ENCODE peak calls at places on chromosomes 1 and 21, in six cellular contexts. A, N, H, Q, C and L are unnamed samples.

GRCh38 chr1:30694248-30695175 is 28.9 kb downstream of the MATN1 start:
- DNase-seq in A (no peak), N (no peak), H (peak), Q (no peak), C (no peak), L (no peak)

GRCh38 chr1:15364740-15365139 is 44.9 kb upstream of the EFHD2 start:
- DNase-seq in A (no peak), N (peak), H (no peak), Q (no peak), C (no peak), L (no peak)

GRCh38 chr21:34613679-34614442 is 1.1 kb downstream of the RCAN1 start:
- DNase-seq in A (no peak), N (peak), H (no peak), Q (no peak), C (peak), L (peak)

GRCh38 chr1:193827516-193827915 is 641.1 kb upstream of the B3GALT2 start:
- DNase-seq in A (no peak), N (no peak), H (no peak), Q (no peak), C (no peak), L (no peak)

GRCh38 chr1:55049914-55050278 is 10.5 kb downstream of the PCSK9 start:
- DNase-seq in A (no peak), N (no peak), H (no peak), Q (no peak), C (peak), L (no peak)

GRCh38 chr1:184637664-184638063 is 117.0 kb downstream of the EDEM3 start:
- DNase-seq in A (no peak), N (no peak), H (no peak), Q (no peak), C (no peak), L (no peak)

GRCh38 chr1:220788146-220788545 is 1.4 kb downstream of the MTARC1 start:
- DNase-seq in A (no peak), N (no peak), H (peak), Q (no peak), C (no peak), L (no peak)

GRCh38 chr1:101257500-101258325 is 20.9 kb downstream of the S1PR1 start:
- DNase-seq in A (peak), N (no peak), H (no peak), Q (peak), C (peak), L (no peak)

GRCh38 chr1:225201447-225201846 is 226.4 kb downstream of the LBR start:
- DNase-seq in A (no peak), N (no peak), H (no peak), Q (no peak), C (no peak), L (no peak)
- TF ChIP-seq CTCF in A (no peak), N (no peak), H (no peak), Q (no peak), C (no peak), L (no peak)

GRCh38 chr1:176866011-176866410 is 298.5 kb downstream of the ASTN1 start:
- DNase-seq in A (no peak), N (no peak), H (no peak), Q (no peak), C (no peak), L (no peak)
- TF ChIP-seq CTCF in A (no peak), N (no peak), H (no peak), Q (no peak), C (no peak), L (no peak)

GRCh38 chr1:170669036-170669435 is 5.1 kb downstream of the PRRX1 start:
- DNase-seq in A (no peak), N (peak), H (no peak), Q (no peak), C (no peak), L (no peak)

GRCh38 chr1:170671629-170671963 is 7.7 kb downstream of the PRRX1 start:
- DNase-seq in A (no peak), N (no peak), H (no peak), Q (no peak), C (no peak), L (no peak)

GRCh38 chr1:170669586-170670332 is 5.8 kb downstream of the PRRX1 start:
- DNase-seq in A (no peak), N (no peak), H (no peak), Q (no peak), C (no peak), L (no peak)

GRCh38 chr1:170668301-170668789 is 4.4 kb downstream of the PRRX1 start:
- DNase-seq in A (no peak), N (peak), H (no peak), Q (no peak), C (no peak), L (no peak)

GRCh38 chr1:170670751-170671628 is 7.1 kb downstream of the PRRX1 start:
- DNase-seq in A (no peak), N (peak), H (no peak), Q (peak), C (peak), L (no peak)
- TF ChIP-seq CTCF in A (peak), N (peak), H (no peak), Q (peak), C (peak), L (peak)

GRCh38 chr21:27060190-27060589 is 93.3 kb upstream of the ADAMTS5 start:
- DNase-seq in A (no peak), N (no peak), H (no peak), Q (no peak), C (no peak), L (no peak)
- TF ChIP-seq CTCF in A (no peak), N (no peak), H (no peak), Q (no peak), C (no peak), L (no peak)

DNA sequence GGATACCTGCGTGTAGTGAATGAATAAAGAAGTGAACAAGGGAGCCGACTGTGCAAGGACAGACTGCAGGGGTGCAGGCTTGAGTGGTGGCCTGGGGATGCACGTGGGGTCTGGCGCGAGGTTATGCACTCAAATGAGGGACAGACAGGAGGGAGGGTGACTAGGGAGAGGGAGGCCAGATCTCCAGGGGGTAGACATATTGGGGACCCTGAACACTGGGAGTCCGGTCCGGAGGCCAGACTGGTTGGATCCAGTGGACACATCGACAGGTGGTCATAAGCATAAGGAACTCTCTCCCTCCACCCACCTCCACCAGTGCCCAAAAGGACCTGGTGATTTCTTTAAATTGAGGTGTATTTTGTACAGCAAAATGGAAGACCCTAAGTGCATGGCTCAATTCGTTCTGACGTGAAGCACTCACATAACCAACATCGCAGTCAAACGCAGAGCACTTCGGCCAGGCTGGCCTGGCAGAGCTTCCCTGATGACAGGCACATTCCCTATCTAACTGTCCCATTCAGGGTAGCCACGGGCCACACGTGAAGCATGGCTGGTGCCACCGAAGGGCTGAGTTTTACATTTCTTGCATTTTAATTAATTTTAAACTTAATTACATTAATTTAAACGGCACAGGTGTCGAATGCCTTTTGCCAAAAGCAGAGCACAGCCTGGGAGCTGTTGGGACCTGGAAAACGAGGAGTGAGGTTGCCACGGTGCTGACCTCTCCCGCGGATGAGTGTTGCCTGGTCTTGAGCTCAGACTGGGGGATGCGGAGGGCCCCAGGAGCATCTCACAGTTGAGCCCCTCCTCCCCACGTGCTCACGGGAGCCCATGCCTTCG is 14.1 kb downstream of the WNT3A start:
- DNase-seq in A (no peak), N (no peak), H (no peak), Q (peak), C (peak), L (no peak)
- TF ChIP-seq CTCF in A (no peak), N (no peak), H (no peak), Q (no peak), C (no peak), L (no peak)

DNA sequence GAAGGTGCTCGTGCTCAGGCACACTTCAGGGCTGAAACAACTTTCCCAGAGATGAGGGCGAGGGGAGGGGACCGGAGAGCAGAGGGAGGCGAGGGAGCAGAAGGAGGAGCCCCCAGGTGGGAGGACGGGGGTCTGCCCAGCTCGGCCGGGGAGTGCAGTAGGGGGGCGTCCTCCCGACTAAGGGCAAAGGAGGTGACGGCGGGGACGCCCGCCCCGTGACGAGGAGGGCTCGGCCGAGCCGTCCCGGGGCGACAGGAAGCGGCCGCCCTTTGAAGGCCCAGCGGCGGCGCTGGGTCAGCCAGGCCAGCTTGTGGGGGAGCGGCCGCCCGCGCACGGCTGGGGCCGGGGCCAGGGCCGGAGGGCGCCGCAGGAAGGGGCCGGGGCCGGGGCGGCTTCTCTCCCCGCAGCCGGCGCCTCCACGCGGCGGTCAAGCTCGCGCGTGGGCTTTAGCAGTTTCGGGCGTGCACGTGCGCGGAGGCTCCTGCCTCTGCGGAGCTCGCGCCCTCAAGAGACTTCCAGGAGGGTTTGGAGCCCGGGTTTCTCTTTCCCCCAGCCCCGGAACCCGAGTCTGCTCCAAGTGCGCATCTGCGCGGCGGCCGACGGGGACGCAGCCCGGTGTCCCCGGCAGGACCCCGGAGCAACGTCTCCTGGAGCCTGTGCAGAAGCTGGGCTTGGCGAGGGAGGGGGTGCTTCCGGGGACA is 100.8 kb upstream of the SLC45A1 start:
- DNase-seq in A (no peak), N (peak), H (no peak), Q (peak), C (peak), L (no peak)
- TF ChIP-seq CTCF in A (no peak), N (no peak), H (no peak), Q (no peak), C (no peak), L (no peak)

GRCh38 chr1:73839922-73840321 is 358.1 kb downstream of the LRRIQ3 start:
- DNase-seq in A (no peak), N (peak), H (peak), Q (no peak), C (no peak), L (no peak)
- TF ChIP-seq CTCF in A (peak), N (peak), H (peak), Q (no peak), C (no peak), L (peak)

GRCh38 chr1:178999061-178999460 is 26.6 kb upstream of the FAM20B start:
- DNase-seq in A (no peak), N (no peak), H (no peak), Q (no peak), C (no peak), L (no peak)
- TF ChIP-seq CTCF in A (no peak), N (no peak), H (no peak), Q (no peak), C (no peak), L (no peak)

GRCh38 chr1:52559875-52560274 is 7.0 kb upstream of the TUT4 start:
- DNase-seq in A (no peak), N (no peak), H (no peak), Q (no peak), C (no peak), L (no peak)

GRCh38 chr1:52558941-52559340 is 6.0 kb upstream of the TUT4 start:
- DNase-seq in A (no peak), N (no peak), H (no peak), Q (no peak), C (no peak), L (no peak)

GRCh38 chr1:52554756-52555155 is 1.9 kb upstream of the TUT4 start:
- DNase-seq in A (no peak), N (peak), H (no peak), Q (no peak), C (peak), L (no peak)

GRCh38 chr1:52554267-52554640 is 1.4 kb upstream of the TUT4 start:
- DNase-seq in A (no peak), N (peak), H (no peak), Q (no peak), C (no peak), L (no peak)

DNA sequence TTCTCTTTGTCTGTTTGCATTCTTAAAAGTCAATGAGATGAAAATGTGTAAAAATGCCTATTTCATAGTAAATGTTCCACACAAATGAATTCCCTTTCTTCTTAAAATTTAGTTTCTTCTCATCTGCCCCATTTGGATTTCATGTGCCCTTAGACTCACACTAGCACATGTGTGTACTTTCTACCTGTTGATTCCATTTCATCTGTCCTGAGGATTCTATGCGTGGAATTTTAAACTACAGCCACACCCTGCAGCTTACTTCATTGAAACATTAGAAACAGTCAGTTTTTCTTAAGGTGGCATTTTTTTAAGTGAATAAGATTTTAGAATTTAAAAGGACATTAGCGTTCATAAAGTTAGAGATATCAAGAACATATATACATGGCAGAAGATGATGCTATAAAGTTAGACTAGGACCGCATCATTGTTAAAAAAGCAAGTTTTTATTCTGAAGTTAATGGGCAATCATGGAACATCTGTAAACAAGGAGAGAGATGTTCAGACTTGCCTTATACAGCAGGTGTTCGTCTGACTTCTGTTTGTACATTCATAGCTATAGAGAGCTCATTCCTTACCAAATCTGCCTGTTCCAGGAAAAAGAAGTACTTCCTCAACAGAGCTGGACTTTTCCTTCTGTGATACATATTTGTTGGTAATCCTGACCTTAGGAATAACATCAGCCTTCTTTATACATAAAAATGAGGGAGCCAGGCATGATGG is 3.9 kb upstream of the TUT4 start:
- DNase-seq in A (no peak), N (no peak), H (no peak), Q (no peak), C (no peak), L (no peak)
- TF ChIP-seq CTCF in A (no peak), N (no peak), H (no peak), Q (no peak), C (no peak), L (no peak)

DNA sequence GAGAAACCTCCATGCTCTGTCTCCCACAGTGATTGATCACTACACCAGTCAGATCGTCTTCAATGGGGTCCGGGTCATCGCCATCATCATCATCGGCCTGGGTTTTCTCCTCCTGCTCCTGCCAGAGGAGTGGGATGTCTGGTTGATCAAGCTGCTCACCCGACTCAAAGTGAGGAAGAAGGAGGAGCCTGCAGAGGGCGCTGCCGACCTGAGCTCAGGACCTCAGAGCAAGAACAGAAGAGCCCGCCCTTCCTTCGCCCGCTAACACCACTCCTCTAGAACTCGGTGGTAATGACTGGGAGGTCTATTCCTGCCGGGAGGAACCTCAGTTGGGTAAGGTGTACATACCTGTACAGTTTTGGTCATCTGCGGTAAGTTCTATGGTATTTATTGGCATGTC is 50.3 kb upstream of the COA6 start:
- DNase-seq in A (peak), N (peak), H (peak), Q (peak), C (peak), L (peak)
- TF ChIP-seq CTCF in A (peak), N (peak), H (peak), Q (no peak), C (no peak), L (peak)